ENCODE peak calls at places on chromosome 10, in five cellular contexts. N, P, M, D and A are unnamed samples.

GRCh38 chr10:15254808-15255655 is 86.5 kb upstream of the NMT2 start:
- DNase-seq in N (no peak), P (no peak), M (no peak), D (no peak), A (no peak)

GRCh38 chr10:24750695-24751094 is 27.0 kb upstream of the ARHGAP21 start:
- DNase-seq in N (no peak), P (no peak), M (no peak), D (no peak), A (no peak)

GRCh38 chr10:73577788-73578187 is 13.4 kb downstream of the USP54 start:
- DNase-seq in N (peak), P (peak), M (peak), D (no peak), A (no peak)

GRCh38 chr10:5975641-5976473 is 1.5 kb downstream of the IL15RA start:
- DNase-seq in N (peak), P (peak), M (peak), D (no peak), A (peak)

GRCh38 chr10:7634142-7634894 is 32.4 kb downstream of the ITIH5 start:
- DNase-seq in N (peak), P (no peak), M (no peak), D (no peak), A (peak)

GRCh38 chr10:61937631-61938284 is 36.3 kb downstream of the ARID5B start:
- DNase-seq in N (no peak), P (peak), M (no peak), D (no peak), A (peak)

GRCh38 chr10:61825617-61826016 is 75.9 kb upstream of the ARID5B start:
- DNase-seq in N (no peak), P (no peak), M (no peak), D (no peak), A (no peak)

GRCh38 chr10:35517431-35518181 is 87.5 kb upstream of the GJD4 start:
- DNase-seq in N (no peak), P (peak), M (no peak), D (no peak), A (peak)

GRCh38 chr10:98340261-98340675 is 72.3 kb upstream of the LOXL4 start:
- DNase-seq in N (no peak), P (peak), M (no peak), D (no peak), A (no peak)

GRCh38 chr10:60963441-60964256 is 19.7 kb upstream of the RHOBTB1 start:
- DNase-seq in N (no peak), P (peak), M (no peak), D (no peak), A (peak)

GRCh38 chr10:72013202-72013945 is 49.2 kb downstream of the CHST3 start:
- DNase-seq in N (no peak), P (no peak), M (peak), D (no peak), A (no peak)

GRCh38 chr10:128102480-128103228 is 23.6 kb downstream of the MKI67 start:
- DNase-seq in N (no peak), P (no peak), M (no peak), D (no peak), A (no peak)

DNA sequence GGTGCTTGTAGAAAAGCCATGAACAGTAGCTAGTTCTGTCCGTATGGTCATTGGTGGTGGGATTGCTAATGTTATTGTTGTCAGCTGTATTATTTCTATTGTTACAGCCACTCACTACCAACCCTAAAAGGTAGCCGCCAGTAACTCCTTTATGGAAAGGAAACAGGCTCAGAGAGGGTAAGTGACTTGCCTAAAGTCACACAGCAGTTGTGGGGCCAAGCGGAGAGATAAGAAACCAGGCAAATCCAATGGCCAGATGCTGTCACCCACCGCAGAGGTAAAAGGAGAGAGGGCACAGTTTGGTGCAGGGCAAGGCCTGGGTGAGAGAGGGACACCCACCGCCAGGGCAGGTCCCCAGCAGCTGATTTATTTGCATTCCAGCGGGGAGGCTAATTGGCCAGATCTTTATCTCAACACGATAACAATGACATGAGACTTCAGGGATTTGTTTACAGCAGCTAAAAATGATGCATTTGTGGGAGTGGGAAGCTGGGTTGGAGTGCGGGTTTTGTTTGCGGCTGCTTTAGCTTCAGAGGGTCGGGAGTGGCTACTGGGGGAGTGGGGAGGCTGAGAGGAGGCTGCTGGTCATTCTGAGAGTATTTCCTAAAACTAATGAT is 8.6 kb upstream of the NKX2-3 start:
- DNase-seq in N (no peak), P (no peak), M (no peak), D (no peak), A (no peak)
- H3K4me3 ChIP-seq in N (peak), P (no peak), M (no peak), D (no peak), A (no peak)

DNA sequence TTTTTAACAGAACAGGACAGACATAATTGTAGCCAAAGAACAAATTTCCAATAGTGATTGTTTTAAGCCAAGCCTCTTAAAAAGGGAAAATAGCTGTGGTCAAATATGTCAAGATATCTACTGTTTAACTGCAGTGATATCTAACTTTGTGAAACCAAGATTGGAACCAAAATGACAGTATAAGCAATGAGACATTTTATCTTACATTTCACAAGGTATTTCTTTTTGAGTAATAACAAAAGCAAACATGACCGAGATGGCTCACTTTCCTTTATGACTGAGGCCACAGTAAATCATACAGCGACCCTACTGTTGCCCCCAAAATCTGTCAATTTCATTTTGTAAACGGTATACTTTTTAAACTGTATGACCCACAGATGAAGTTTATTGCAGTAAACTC is 215.8 kb downstream of the MLLT10 start:
- DNase-seq in N (no peak), P (peak), M (no peak), D (no peak), A (no peak)
- TF ChIP-seq CTCF in N (no peak), P (no peak), M (no peak), D (no peak), A (no peak)

GRCh38 chr10:96374639-96374984 is 15.8 kb upstream of the OPALIN start:
- DNase-seq in N (no peak), P (no peak), M (no peak), D (no peak), A (no peak)
- H3K4me3 ChIP-seq in N (peak), P (no peak), M (peak), D (peak), A (no peak)

GRCh38 chr10:126474031-126474430 is 85.8 kb upstream of the ADAM12 start:
- DNase-seq in N (no peak), P (no peak), M (no peak), D (no peak), A (no peak)

GRCh38 chr10:126480648-126481047 is 92.4 kb upstream of the ADAM12 start:
- DNase-seq in N (no peak), P (no peak), M (no peak), D (no peak), A (no peak)

GRCh38 chr10:126478600-126478999 is 90.3 kb upstream of the ADAM12 start:
- DNase-seq in N (no peak), P (no peak), M (no peak), D (no peak), A (no peak)

GRCh38 chr10:126479280-126479679 is 91.0 kb upstream of the ADAM12 start:
- DNase-seq in N (no peak), P (no peak), M (no peak), D (no peak), A (no peak)

GRCh38 chr10:126476256-126476655 is 88.0 kb upstream of the ADAM12 start:
- DNase-seq in N (no peak), P (no peak), M (no peak), D (no peak), A (no peak)
- TF ChIP-seq CTCF in N (no peak), P (no peak), M (peak), D (no peak), A (no peak)

DNA sequence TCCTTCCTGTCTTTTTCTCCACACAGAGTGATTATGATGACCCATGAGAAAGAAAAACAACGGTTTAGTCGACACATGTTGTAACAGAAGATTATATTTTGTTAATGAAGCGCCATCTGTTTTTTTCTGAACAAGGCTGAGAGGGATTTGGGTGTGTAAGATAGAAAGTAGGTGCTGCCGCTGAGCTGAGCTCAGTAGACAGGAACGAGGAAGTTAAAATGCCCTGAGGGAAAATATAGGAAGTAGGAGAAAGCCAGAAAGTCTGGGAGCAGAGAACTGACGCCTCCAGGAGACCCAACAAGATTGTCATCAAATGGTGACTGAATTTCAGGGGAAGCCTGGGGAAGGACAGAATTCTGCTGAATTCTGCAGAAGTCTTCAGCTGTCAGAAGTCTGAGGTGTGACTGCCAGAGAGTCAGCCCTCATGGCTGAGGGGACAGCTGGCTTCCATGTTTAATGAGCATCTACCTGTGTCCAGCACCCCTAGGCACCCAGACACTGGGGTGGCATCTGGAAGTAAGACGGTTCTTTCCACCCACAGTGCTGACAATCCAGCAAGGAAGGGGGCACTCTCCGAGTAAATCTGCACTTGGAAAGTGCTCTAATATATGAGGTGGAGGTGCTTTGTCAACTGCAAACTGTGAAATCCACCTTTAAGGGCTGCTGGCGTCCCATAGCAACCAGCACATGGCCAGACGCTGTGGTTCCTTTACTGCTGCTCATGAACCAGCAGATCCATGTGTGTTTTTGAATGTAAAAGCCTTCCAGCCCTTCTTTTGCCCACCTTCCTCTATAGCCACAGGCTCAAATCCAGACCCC is 12.5 kb upstream of the TSPAN15 start:
- DNase-seq in N (peak), P (peak), M (no peak), D (peak), A (peak)
- H3K4me3 ChIP-seq in N (no peak), P (no peak), M (no peak), D (peak), A (no peak)

GRCh38 chr10:77974396-77975074 is 48.0 kb upstream of the DLG5 start:
- DNase-seq in N (peak), P (peak), M (no peak), D (peak), A (peak)
- TF ChIP-seq CTCF in N (peak), P (peak), M (no peak), D (peak), A (peak)